ENCODE peak calls at places on chromosomes 3 and 15, in nine cellular contexts. One of them, this sample, is unnamed.

GRCh38 chr3:10419637-10420232 is 85.7 kb downstream of the ATP2B2 start:
- DNase-seq in mucosa of gallbladder: no peak
- DNase-seq in GM23248: no peak
- DNase-seq in SJSA1: no peak
- DNase-seq in HT-29: no peak
- DNase-seq in BE2C: no peak
- DNase-seq in CD8-positive, alpha-beta memory T cell: peak
- DNase-seq in ELF-1: no peak
- DNase-seq in OCI-LY7: peak
- DNase-seq in this sample: no peak

GRCh38 chr3:67884345-67884744 is 229.9 kb upstream of the SUCLG2 start:
- DNase-seq in mucosa of gallbladder: no peak
- DNase-seq in GM23248: no peak
- DNase-seq in SJSA1: no peak
- DNase-seq in HT-29: no peak
- DNase-seq in BE2C: no peak
- DNase-seq in CD8-positive, alpha-beta memory T cell: no peak
- DNase-seq in ELF-1: no peak
- DNase-seq in OCI-LY7: no peak
- DNase-seq in this sample: no peak

GRCh38 chr15:26531489-26531888 is 241.4 kb downstream of the GABRB3 start:
- DNase-seq in mucosa of gallbladder: no peak
- DNase-seq in GM23248: no peak
- DNase-seq in SJSA1: no peak
- DNase-seq in HT-29: no peak
- DNase-seq in BE2C: no peak
- DNase-seq in CD8-positive, alpha-beta memory T cell: no peak
- DNase-seq in ELF-1: peak
- DNase-seq in OCI-LY7: no peak
- DNase-seq in this sample: no peak

GRCh38 chr15:40787344-40787841 is 17.6 kb downstream of the C15orf62 start:
- DNase-seq in mucosa of gallbladder: peak
- DNase-seq in GM23248: peak
- DNase-seq in SJSA1: peak
- DNase-seq in HT-29: peak
- DNase-seq in BE2C: no peak
- DNase-seq in CD8-positive, alpha-beta memory T cell: no peak
- DNase-seq in ELF-1: peak
- DNase-seq in OCI-LY7: peak
- DNase-seq in this sample: no peak

GRCh38 chr15:94305133-94305532 is 73.8 kb downstream of the MCTP2 start:
- DNase-seq in mucosa of gallbladder: no peak
- DNase-seq in GM23248: no peak
- DNase-seq in SJSA1: no peak
- DNase-seq in HT-29: no peak
- DNase-seq in BE2C: no peak
- DNase-seq in CD8-positive, alpha-beta memory T cell: no peak
- DNase-seq in ELF-1: no peak
- DNase-seq in OCI-LY7: peak
- DNase-seq in this sample: no peak

GRCh38 chr3:105368575-105369500 is 2.1 kb downstream of the ALCAM start:
- DNase-seq in mucosa of gallbladder: peak
- DNase-seq in GM23248: peak
- DNase-seq in SJSA1: peak
- DNase-seq in HT-29: peak
- DNase-seq in BE2C: peak
- DNase-seq in CD8-positive, alpha-beta memory T cell: peak
- DNase-seq in ELF-1: peak
- DNase-seq in OCI-LY7: peak
- DNase-seq in this sample: peak

GRCh38 chr3:177150970-177151627 is 46.2 kb downstream of the TBL1XR1 start:
- DNase-seq in mucosa of gallbladder: no peak
- DNase-seq in GM23248: peak
- DNase-seq in SJSA1: peak
- DNase-seq in HT-29: peak
- DNase-seq in BE2C: no peak
- DNase-seq in CD8-positive, alpha-beta memory T cell: no peak
- DNase-seq in ELF-1: no peak
- DNase-seq in OCI-LY7: no peak
- DNase-seq in this sample: no peak

GRCh38 chr15:96028620-96029019 is 301.9 kb upstream of the NR2F2 start:
- DNase-seq in mucosa of gallbladder: no peak
- DNase-seq in GM23248: no peak
- DNase-seq in SJSA1: no peak
- DNase-seq in HT-29: no peak
- DNase-seq in BE2C: no peak
- DNase-seq in CD8-positive, alpha-beta memory T cell: no peak
- DNase-seq in ELF-1: no peak
- DNase-seq in OCI-LY7: no peak
- DNase-seq in this sample: no peak

GRCh38 chr3:124034016-124034808 is 42.3 kb upstream of the ROPN1 start:
- DNase-seq in mucosa of gallbladder: no peak
- DNase-seq in GM23248: peak
- DNase-seq in SJSA1: peak
- DNase-seq in HT-29: no peak
- DNase-seq in BE2C: peak
- DNase-seq in CD8-positive, alpha-beta memory T cell: no peak
- DNase-seq in ELF-1: no peak
- DNase-seq in OCI-LY7: no peak
- DNase-seq in this sample: peak

GRCh38 chr3:43236008-43236407 is 50.3 kb upstream of the SNRK start:
- DNase-seq in mucosa of gallbladder: no peak
- DNase-seq in GM23248: peak
- DNase-seq in SJSA1: no peak
- DNase-seq in HT-29: no peak
- DNase-seq in BE2C: no peak
- DNase-seq in CD8-positive, alpha-beta memory T cell: no peak
- DNase-seq in ELF-1: no peak
- DNase-seq in OCI-LY7: no peak
- DNase-seq in this sample: no peak

GRCh38 chr15:45157056-45157455 is 27.3 kb downstream of the DUOX1 start:
- DNase-seq in mucosa of gallbladder: no peak
- DNase-seq in GM23248: peak
- DNase-seq in SJSA1: no peak
- DNase-seq in HT-29: no peak
- DNase-seq in BE2C: no peak
- DNase-seq in CD8-positive, alpha-beta memory T cell: no peak
- DNase-seq in ELF-1: no peak
- DNase-seq in OCI-LY7: no peak
- DNase-seq in this sample: no peak

GRCh38 chr3:9563851-9564250 is 10.2 kb upstream of the LHFPL4 start:
- DNase-seq in mucosa of gallbladder: no peak
- DNase-seq in GM23248: no peak
- DNase-seq in SJSA1: no peak
- DNase-seq in HT-29: no peak
- DNase-seq in BE2C: no peak
- DNase-seq in CD8-positive, alpha-beta memory T cell: no peak
- DNase-seq in ELF-1: no peak
- DNase-seq in OCI-LY7: no peak
- DNase-seq in this sample: no peak

GRCh38 chr3:149180057-149180573 is 41.5 kb downstream of the CP start:
- DNase-seq in mucosa of gallbladder: peak
- DNase-seq in GM23248: peak
- DNase-seq in SJSA1: peak
- DNase-seq in HT-29: peak
- DNase-seq in BE2C: no peak
- DNase-seq in CD8-positive, alpha-beta memory T cell: no peak
- DNase-seq in ELF-1: no peak
- DNase-seq in OCI-LY7: no peak
- DNase-seq in this sample: no peak

This sample was measured in H1.